ENCODE peak calls at places on chromosomes 11 and 22, in seven cellular contexts. E is NCI-H187; Q is stimulated activated CD8-positive, alpha-beta memory T cell treated with anti-CD3 and anti-CD28 coated beads, Interleukin-15, amount 100 ng/mL, for 1 hour; F is uterus; S is GM12865; R is NCI-H1417; X is Peyer's patch. J is an unnamed sample.

GRCh38 chr22:28411125-28411524 is 268.5 kb downstream of the TTC28 start:
- DNase-seq in R (peak; percentile 1), Q (no peak), F (no peak), X (no peak), S (no peak), E (no peak), J (no peak)

GRCh38 chr22:20396639-20397038 is 2.7 kb downstream of the ZNF74 start:
- DNase-seq in R (no peak), S (peak; percentile 15), X (no peak), E (no peak), Q (no peak), F (no peak), J (no peak)

GRCh38 chr11:130436171-130436570 is 7.8 kb upstream of the ADAMTS8 start:
- DNase-seq in R (no peak), F (no peak), E (no peak), X (no peak), S (no peak), Q (no peak), J (no peak)

GRCh38 chr11:2581151-2581930 is 118.5 kb downstream of the KCNQ1OT1 start:
- DNase-seq in X (peak; percentile 34), R (no peak), F (no peak), E (no peak), Q (no peak), S (no peak), J (no peak)

GRCh38 chr22:28931844-28932561 is 48.6 kb downstream of the ZNRF3 start:
- DNase-seq in S (no peak), Q (no peak), R (no peak), F (no peak), E (no peak), X (no peak), J (no peak)

GRCh38 chr11:33017478-33017877 is 1.8 kb downstream of the DEPDC7 start:
- DNase-seq in R (no peak), S (no peak), F (no peak), X (no peak), Q (no peak), E (no peak), J (no peak)

GRCh38 chr11:126738632-126739031 is 261.9 kb downstream of the KIRREL3 start:
- DNase-seq in F (no peak), Q (no peak), E (no peak), R (no peak), S (no peak), X (no peak), J (no peak)

GRCh38 chr22:20429254-20430100 is 8.1 kb downstream of the SCARF2 start:
- DNase-seq in E (no peak), F (peak; percentile 20), R (no peak), X (peak; percentile 92), S (peak; percentile 73), Q (peak; percentile 66), J (peak; percentile 59)

GRCh38 chr11:28808771-28809170 is 700.6 kb downstream of the METTL15 start:
- DNase-seq in Q (no peak), S (no peak), R (peak; percentile 14), F (no peak), X (no peak), E (no peak), J (no peak)

GRCh38 chr11:8034604-8035224 is 46.3 kb upstream of the TUB start:
- DNase-seq in F (no peak), R (peak; percentile 13), E (no peak), S (no peak), Q (no peak), X (no peak), J (no peak)

GRCh38 chr11:44622721-44623258 is 57.3 kb downstream of the CD82 start:
- DNase-seq in R (no peak), X (peak; percentile 28), Q (no peak), E (no peak), F (no peak), S (no peak), J (peak; percentile 2)

GRCh38 chr11:113404859-113405430 is 17.4 kb downstream of the ANKK1 start:
- DNase-seq in X (no peak), R (no peak), F (no peak), Q (no peak), E (no peak), S (no peak), J (no peak)

GRCh38 chr11:3613998-3614741 is 27.6 kb downstream of the ART5 start:
- DNase-seq in F (no peak), S (no peak), X (no peak), E (no peak), R (no peak), Q (no peak), J (no peak)

J was measured in central memory CD8-positive, alpha-beta T cell.